ENCODE peak calls at places on chromosomes 3 and 15, in four cellular contexts. N is transverse colon, B is GM23248, I is hepatocyte. M is an unnamed sample. For H3K27me3, the result is how much of the 10 kb centered on the place peaks cover.

GRCh38 chr3:188656196-188656982 is 502.4 kb downstream of the LPP start:
- DNase-seq in N (no peak), B (peak), I (no peak), M (peak)

GRCh38 chr15:77461486-77461885 is 40.8 kb downstream of the HMG20A start:
- DNase-seq in N (no peak), B (peak), I (no peak), M (no peak)

GRCh38 chr3:9866639-9867038 is 13.4 kb downstream of the CIDEC start:
- DNase-seq in N (peak), B (no peak), I (no peak), M (no peak)

GRCh38 chr15:65336767-65337435 is 32.4 kb downstream of the RNU5B-1 start:
- DNase-seq in N (no peak), B (no peak), I (no peak), M (no peak)

GRCh38 chr15:101043011-101043410 is 123.9 kb downstream of the LRRK1 start:
- DNase-seq in N (peak), B (no peak), I (no peak), M (no peak)

GRCh38 chr15:63348392-63348791 is 33.3 kb downstream of the CA12 start:
- DNase-seq in N (peak), B (peak), I (peak), M (peak)

GRCh38 chr3:23735575-23736326 is 70.0 kb upstream of the UBE2E1 start:
- DNase-seq in N (no peak), B (no peak), I (peak), M (no peak)

GRCh38 chr3:170419301-170420087 is 826 bp downstream of the CLDN11 start:
- DNase-seq in N (no peak), B (peak), I (peak), M (no peak)

GRCh38 chr3:12178091-12178820 is 19.5 kb upstream of the TIMP4 start:
- DNase-seq in N (no peak), B (peak), I (no peak), M (peak)

GRCh38 chr3:39419697-39420293 is 13.3 kb downstream of the RPSA start:
- DNase-seq in N (no peak), B (no peak), I (no peak), M (no peak)
- H3K4me3 ChIP-seq in N (no peak), B (no peak), I (no peak), M (no peak)

GRCh38 chr3:183697123-183697609 is 431 bp upstream of the YEATS2 start:
- DNase-seq in N (no peak), B (no peak), I (no peak), M (no peak)
- H3K27me3 ChIP-seq in N (under half), B (under half), I (under half), M (under half)

DNA sequence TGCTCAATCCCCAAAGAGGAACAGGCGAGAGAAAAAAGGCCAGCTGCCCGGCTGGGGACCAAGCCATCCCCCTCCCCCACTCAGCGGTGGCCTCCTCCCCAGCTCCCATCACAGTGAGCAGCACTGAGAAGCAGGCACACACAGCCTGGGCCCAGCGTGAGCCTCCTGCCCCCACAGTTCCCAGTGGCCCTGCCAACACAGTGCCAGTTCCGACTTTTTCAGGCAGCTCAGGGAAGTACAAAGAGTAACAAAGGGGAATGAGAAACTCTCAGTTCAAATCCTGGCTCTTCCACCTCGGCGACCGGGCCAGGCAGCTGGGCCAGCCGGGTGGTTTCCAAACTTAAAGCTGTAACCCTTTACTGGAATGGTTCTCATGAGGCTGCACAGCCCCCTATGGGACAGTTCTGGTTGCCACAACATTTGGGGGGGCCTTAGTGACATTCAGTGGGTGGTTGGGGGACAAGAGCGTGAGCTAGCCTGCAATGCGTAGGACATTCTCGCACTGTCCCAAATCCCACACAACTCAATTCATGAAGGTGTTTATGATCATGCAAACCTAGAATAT is 18.4 kb downstream of the TNK2 start:
- DNase-seq in N (no peak), B (no peak), I (no peak), M (no peak)
- H3K4me3 ChIP-seq in N (no peak), B (no peak), I (no peak), M (no peak)

GRCh38 chr3:160130950-160131349 is 94.3 kb upstream of the C3orf80 start:
- DNase-seq in N (no peak), B (peak), I (no peak), M (peak)
- H3K27me3 ChIP-seq in N (under half), B (under half), I (under half), M (under half)